ENCODE peak calls at places on chromosome 17, in nine cellular contexts. A is neural crest cell, V is glutamatergic neuron, L is endothelial cell, E is midbrain, R is anterior cingulate cortex, P is AG09309, G is ureter, B is PC-3. T is an unnamed sample.

GRCh38 chr17:56815711-56816110 is 18.0 kb downstream of the C17orf67 start:
- DNase-seq in E (no peak), L (no peak), G (no peak), A (no peak), V (no peak), B (peak), R (no peak), P (peak), T (no peak)

GRCh38 chr17:66725956-66726355 is 109.0 kb upstream of the CACNG5 start:
- DNase-seq in B (no peak), P (no peak), G (no peak), V (no peak), R (no peak), E (no peak), A (no peak), L (no peak), T (no peak)

GRCh38 chr17:43988301-43988700 is 16.1 kb upstream of the NAGS start:
- DNase-seq in G (no peak), P (no peak), R (no peak), B (no peak), E (no peak), L (no peak), A (no peak), V (no peak), T (no peak)

GRCh38 chr17:11893862-11894261 is 103.4 kb downstream of the ZNF18 start:
- DNase-seq in A (no peak), G (no peak), V (no peak), B (no peak), R (no peak), L (no peak), E (no peak), P (no peak), T (no peak)

GRCh38 chr17:18119938-18120337 is 11.4 kb downstream of the MYO15A start:
- DNase-seq in G (no peak), V (no peak), R (no peak), P (no peak), E (no peak), B (no peak), L (no peak), A (no peak), T (no peak)

GRCh38 chr17:77887464-77888241 is 70.8 kb upstream of the TNRC6C start:
- DNase-seq in R (peak), E (peak), P (peak), L (no peak), G (peak), V (peak), B (no peak), A (no peak), T (peak)

GRCh38 chr17:63848834-63849689 is 6.6 kb upstream of the SMARCD2 start:
- DNase-seq in R (peak), A (peak), P (peak), B (peak), V (peak), E (peak), G (peak), L (peak), T (peak)

GRCh38 chr17:47829870-47830269 is 1.5 kb downstream of the MRPL10 start:
- DNase-seq in E (no peak), R (no peak), P (no peak), A (no peak), L (no peak), G (no peak), V (no peak), B (no peak), T (no peak)

GRCh38 chr17:41060052-41060604 is at the start of gene KRTAP2-3:
- DNase-seq in V (no peak), G (no peak), L (no peak), R (no peak), A (no peak), E (no peak), P (peak), B (peak), T (no peak)

GRCh38 chr17:4249452-4250029 is 14.2 kb downstream of the ANKFY1 start:
- DNase-seq in R (no peak), E (no peak), A (no peak), G (no peak), P (peak), L (no peak), V (no peak), B (peak), T (no peak)

GRCh38 chr17:6536053-6536452 is 20.3 kb downstream of the PITPNM3 start:
- DNase-seq in L (no peak), R (no peak), E (no peak), B (no peak), P (no peak), G (no peak), V (no peak), A (no peak), T (peak)

GRCh38 chr17:58303981-58304734 is 23.4 kb upstream of the MPO start:
- DNase-seq in P (no peak), V (peak), L (peak), G (peak), A (peak), B (peak), E (peak), R (no peak), T (no peak)

GRCh38 chr17:50015146-50015545 is 20.1 kb upstream of the DLX3 start:
- DNase-seq in P (no peak), G (no peak), R (no peak), V (no peak), A (no peak), E (no peak), B (no peak), L (no peak), T (no peak)

GRCh38 chr17:66240630-66241029 is 11.4 kb upstream of the APOH start:
- DNase-seq in L (no peak), E (no peak), V (no peak), G (no peak), A (no peak), R (no peak), P (peak), B (peak), T (no peak)

GRCh38 chr17:17417718-17418151 is 59.1 kb upstream of the MED9 start:
- DNase-seq in L (no peak), R (no peak), B (no peak), G (no peak), E (no peak), V (no peak), A (no peak), P (no peak), T (no peak)

GRCh38 chr17:50363217-50364060 is 9.5 kb downstream of the MRPL27 start:
- DNase-seq in L (peak), R (peak), V (no peak), P (no peak), G (no peak), B (peak), A (peak), E (peak), T (no peak)

GRCh38 chr17:62614142-62614541 is 13.3 kb upstream of the MRC2 start:
- DNase-seq in L (no peak), V (no peak), R (peak), A (no peak), G (no peak), B (peak), P (peak), E (no peak), T (no peak)

GRCh38 chr17:16313159-16314090 is 39.8 kb downstream of the CENPV start:
- DNase-seq in E (no peak), P (no peak), G (no peak), A (no peak), R (no peak), V (no peak), L (no peak), B (no peak), T (no peak)

GRCh38 chr17:48128411-48128810 is 20.8 kb downstream of the SNX11 start:
- DNase-seq in P (no peak), B (no peak), V (no peak), R (no peak), A (no peak), G (no peak), L (no peak), E (no peak), T (no peak)